ENCODE peak calls at places on chromosomes 4 and X, in eight cellular contexts. One of them, this sample, is unnamed.
A peak's percentile ranks its signal among the peaks of the same experiment; 100 is the strongest.

GRCh38 chr4:153497988-153498967 is 32.1 kb downstream of the TMEM131L start:
- DNase-seq in left ventricle myocardium inferior: no peak
- DNase-seq in IMR-90: peak; percentile 86
- DNase-seq in breast epithelium: no peak
- DNase-seq in lower lobe of right lung: no peak
- DNase-seq in suprapubic skin: no peak
- DNase-seq in PC-3: no peak
- DNase-seq in mucosa of descending colon: no peak
- DNase-seq in this sample: no peak

GRCh38 chr4:142309772-142310171 is 536.3 kb downstream of the INPP4B start:
- DNase-seq in left ventricle myocardium inferior: no peak
- DNase-seq in IMR-90: no peak
- DNase-seq in breast epithelium: no peak
- DNase-seq in lower lobe of right lung: no peak
- DNase-seq in suprapubic skin: no peak
- DNase-seq in PC-3: no peak
- DNase-seq in mucosa of descending colon: no peak
- DNase-seq in this sample: no peak

GRCh38 chrX:114465689-114466088 is 118.2 kb upstream of the HTR2C start:
- DNase-seq in left ventricle myocardium inferior: no peak
- DNase-seq in IMR-90: no peak
- DNase-seq in breast epithelium: no peak
- DNase-seq in lower lobe of right lung: no peak
- DNase-seq in suprapubic skin: no peak
- DNase-seq in PC-3: no peak
- DNase-seq in mucosa of descending colon: no peak
- DNase-seq in this sample: no peak

GRCh38 chr4:57635900-57636299 is 525.7 kb upstream of the IGFBP7 start:
- DNase-seq in left ventricle myocardium inferior: no peak
- DNase-seq in IMR-90: no peak
- DNase-seq in breast epithelium: no peak
- DNase-seq in lower lobe of right lung: no peak
- DNase-seq in suprapubic skin: no peak
- DNase-seq in PC-3: no peak
- DNase-seq in mucosa of descending colon: no peak
- DNase-seq in this sample: no peak

GRCh38 chr4:168852933-168853713 is 156.9 kb downstream of the CBR4 start:
- DNase-seq in left ventricle myocardium inferior: no peak
- DNase-seq in IMR-90: no peak
- DNase-seq in breast epithelium: no peak
- DNase-seq in lower lobe of right lung: no peak
- DNase-seq in suprapubic skin: no peak
- DNase-seq in PC-3: no peak
- DNase-seq in mucosa of descending colon: no peak
- DNase-seq in this sample: no peak

GRCh38 chr4:176902710-176903323 is 110.1 kb upstream of the VEGFC start:
- DNase-seq in left ventricle myocardium inferior: no peak
- DNase-seq in IMR-90: peak; percentile 95
- DNase-seq in breast epithelium: no peak
- DNase-seq in lower lobe of right lung: no peak
- DNase-seq in suprapubic skin: no peak
- DNase-seq in PC-3: peak; percentile 80
- DNase-seq in mucosa of descending colon: no peak
- DNase-seq in this sample: no peak

GRCh38 chr4:149781150-149781549 is 34.5 kb downstream of the IQCM start:
- DNase-seq in left ventricle myocardium inferior: no peak
- DNase-seq in IMR-90: peak; percentile 80
- DNase-seq in breast epithelium: no peak
- DNase-seq in lower lobe of right lung: no peak
- DNase-seq in suprapubic skin: no peak
- DNase-seq in PC-3: peak; percentile 72
- DNase-seq in mucosa of descending colon: no peak
- DNase-seq in this sample: no peak

GRCh38 chr4:55124337-55125076 is 888 bp downstream of the KDR start:
- DNase-seq in left ventricle myocardium inferior: peak; percentile 29
- DNase-seq in IMR-90: no peak
- DNase-seq in breast epithelium: no peak
- DNase-seq in lower lobe of right lung: no peak
- DNase-seq in suprapubic skin: no peak
- DNase-seq in PC-3: no peak
- DNase-seq in mucosa of descending colon: no peak
- DNase-seq in this sample: no peak

GRCh38 chr4:76179398-76180318 is 31.5 kb upstream of the NUP54 start:
- DNase-seq in left ventricle myocardium inferior: peak; percentile 82
- DNase-seq in IMR-90: peak; percentile 81
- DNase-seq in breast epithelium: peak; percentile 87
- DNase-seq in lower lobe of right lung: peak; percentile 89
- DNase-seq in suprapubic skin: peak; percentile 89
- DNase-seq in PC-3: peak; percentile 84
- DNase-seq in mucosa of descending colon: peak; percentile 89
- DNase-seq in this sample: peak; percentile 82

GRCh38 chr4:168701061-168701460 is 204.2 kb downstream of the PALLD start:
- DNase-seq in left ventricle myocardium inferior: no peak
- DNase-seq in IMR-90: no peak
- DNase-seq in breast epithelium: no peak
- DNase-seq in lower lobe of right lung: no peak
- DNase-seq in suprapubic skin: no peak
- DNase-seq in PC-3: no peak
- DNase-seq in mucosa of descending colon: no peak
- DNase-seq in this sample: no peak

GRCh38 chr4:28350485-28350884 is 1489.8 kb downstream of the STIM2 start:
- DNase-seq in left ventricle myocardium inferior: no peak
- DNase-seq in IMR-90: peak; percentile 72
- DNase-seq in breast epithelium: no peak
- DNase-seq in lower lobe of right lung: no peak
- DNase-seq in suprapubic skin: no peak
- DNase-seq in PC-3: peak; percentile 43
- DNase-seq in mucosa of descending colon: no peak
- DNase-seq in this sample: no peak

GRCh38 chr4:2942037-2942531 is 21.1 kb downstream of the NOP14 start:
- DNase-seq in left ventricle myocardium inferior: no peak
- DNase-seq in IMR-90: no peak
- DNase-seq in breast epithelium: no peak
- DNase-seq in lower lobe of right lung: no peak
- DNase-seq in suprapubic skin: no peak
- DNase-seq in PC-3: no peak
- DNase-seq in mucosa of descending colon: no peak
- DNase-seq in this sample: peak; percentile 44

GRCh38 chr4:78225236-78225635 is 168.1 kb downstream of the FRAS1 start:
- DNase-seq in left ventricle myocardium inferior: no peak
- DNase-seq in IMR-90: no peak
- DNase-seq in breast epithelium: no peak
- DNase-seq in lower lobe of right lung: no peak
- DNase-seq in suprapubic skin: no peak
- DNase-seq in PC-3: no peak
- DNase-seq in mucosa of descending colon: no peak
- DNase-seq in this sample: no peak

GRCh38 chr4:78226279-78226678 is 169.2 kb downstream of the FRAS1 start:
- DNase-seq in left ventricle myocardium inferior: no peak
- DNase-seq in IMR-90: no peak
- DNase-seq in breast epithelium: no peak
- DNase-seq in lower lobe of right lung: no peak
- DNase-seq in suprapubic skin: no peak
- DNase-seq in PC-3: no peak
- DNase-seq in mucosa of descending colon: no peak
- DNase-seq in this sample: no peak

GRCh38 chr4:78222575-78223186 is 165.6 kb downstream of the FRAS1 start:
- DNase-seq in left ventricle myocardium inferior: no peak
- DNase-seq in IMR-90: no peak
- DNase-seq in breast epithelium: no peak
- DNase-seq in lower lobe of right lung: no peak
- DNase-seq in suprapubic skin: no peak
- DNase-seq in PC-3: no peak
- DNase-seq in mucosa of descending colon: no peak
- DNase-seq in this sample: no peak

GRCh38 chr4:78227411-78228057 is 170.4 kb downstream of the FRAS1 start:
- DNase-seq in left ventricle myocardium inferior: no peak
- DNase-seq in IMR-90: no peak
- DNase-seq in breast epithelium: no peak
- DNase-seq in lower lobe of right lung: no peak
- DNase-seq in suprapubic skin: no peak
- DNase-seq in PC-3: no peak
- DNase-seq in mucosa of descending colon: no peak
- DNase-seq in this sample: no peak
- TF ChIP-seq CTCF in left ventricle myocardium inferior: no peak
- TF ChIP-seq CTCF in IMR-90: no peak
- TF ChIP-seq CTCF in breast epithelium: no peak
- TF ChIP-seq CTCF in lower lobe of right lung: no peak
- TF ChIP-seq CTCF in suprapubic skin: no peak
- TF ChIP-seq CTCF in PC-3: no peak
- TF ChIP-seq CTCF in mucosa of descending colon: no peak
- TF ChIP-seq CTCF in this sample: no peak

DNA sequence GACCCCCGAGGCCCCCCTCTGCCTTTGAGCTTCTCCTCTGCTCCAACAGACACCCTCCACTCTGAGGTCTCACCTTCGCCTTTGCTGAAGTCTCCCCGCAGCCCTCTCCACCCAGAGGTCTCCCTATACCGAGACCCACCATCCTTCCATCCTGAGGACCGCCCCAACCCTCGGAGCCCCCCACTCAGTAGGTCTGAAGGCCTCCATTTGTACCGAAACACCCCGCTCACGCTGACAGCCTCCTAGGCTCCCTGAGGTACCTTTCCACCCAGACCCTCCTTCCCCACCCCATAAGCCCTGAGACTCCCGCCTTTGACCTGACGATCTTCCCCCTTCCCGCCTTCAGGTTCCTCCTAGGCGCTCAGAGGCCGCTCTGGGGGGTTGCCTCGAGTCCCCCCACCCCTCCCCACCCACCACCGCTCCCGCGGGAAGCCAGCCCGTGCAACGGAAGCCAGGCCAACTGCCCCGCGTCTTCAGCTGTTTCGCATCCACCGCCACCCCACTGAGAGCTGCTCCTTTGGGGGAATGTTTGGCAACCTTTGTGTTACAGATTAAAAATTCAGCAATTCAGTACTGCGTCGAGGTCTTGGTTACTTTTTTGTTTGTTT is 5.0 kb downstream of the SOD3 start:
- DNase-seq in left ventricle myocardium inferior: peak; percentile 31
- DNase-seq in IMR-90: no peak
- DNase-seq in breast epithelium: no peak
- DNase-seq in lower lobe of right lung: peak; percentile 48
- DNase-seq in suprapubic skin: peak; percentile 75
- DNase-seq in PC-3: no peak
- DNase-seq in mucosa of descending colon: no peak
- DNase-seq in this sample: no peak
- H3K4me1 ChIP-seq in left ventricle myocardium inferior: peaks cover 40% of the 10 kb centered on the region
- H3K4me1 ChIP-seq in IMR-90: peaks cover 7% of the 10 kb centered on the region
- H3K4me1 ChIP-seq in breast epithelium: no peaks in the 10 kb centered on the region
- H3K4me1 ChIP-seq in lower lobe of right lung: peaks cover 11% of the 10 kb centered on the region
- H3K4me1 ChIP-seq in suprapubic skin: peaks cover 25% of the 10 kb centered on the region
- H3K4me1 ChIP-seq in PC-3: peaks cover 8% of the 10 kb centered on the region
- H3K4me1 ChIP-seq in mucosa of descending colon: no peaks in the 10 kb centered on the region
- H3K4me1 ChIP-seq in this sample: no peaks in the 10 kb centered on the region

DNA sequence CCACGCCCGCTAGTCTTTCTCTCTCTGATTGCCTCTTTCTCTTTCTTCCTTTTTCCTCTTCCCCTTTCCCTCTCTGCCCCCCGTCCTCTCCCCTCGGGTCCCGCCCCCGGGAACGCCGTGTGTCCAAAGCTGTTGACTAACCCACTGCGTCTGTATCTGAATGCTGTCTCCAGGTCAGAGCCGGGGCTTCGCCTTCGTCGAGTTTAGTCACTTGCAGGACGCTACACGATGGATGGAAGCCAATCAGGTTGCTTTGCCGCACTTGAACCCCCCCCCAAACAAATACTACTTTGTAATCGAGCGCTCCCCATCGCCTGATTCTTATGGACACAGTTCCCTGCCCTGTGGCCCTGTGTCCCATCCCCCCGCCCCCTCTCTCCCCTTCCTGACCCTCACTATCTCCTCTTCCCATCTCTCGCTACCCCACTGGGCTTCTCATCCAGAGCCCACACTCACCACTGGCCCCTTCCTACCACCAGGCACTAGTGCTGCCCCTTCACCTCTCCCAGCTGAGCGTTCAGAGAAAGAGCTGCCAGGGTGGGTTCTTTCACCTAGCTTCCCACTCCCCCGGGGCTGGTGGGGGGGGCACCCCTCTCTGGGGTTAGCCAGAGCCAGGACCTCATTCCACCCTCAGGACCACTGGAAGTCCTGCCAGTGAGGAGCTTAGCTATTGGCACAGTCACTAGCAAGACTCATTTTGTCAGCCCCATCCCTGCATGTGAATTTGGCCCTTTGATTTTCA is 18.6 kb upstream of the UBA1 start:
- DNase-seq in left ventricle myocardium inferior: no peak
- DNase-seq in IMR-90: no peak
- DNase-seq in breast epithelium: no peak
- DNase-seq in lower lobe of right lung: no peak
- DNase-seq in suprapubic skin: no peak
- DNase-seq in PC-3: no peak
- DNase-seq in mucosa of descending colon: no peak
- DNase-seq in this sample: no peak
- H3K36me3 ChIP-seq in left ventricle myocardium inferior: peaks cover 39% of the 10 kb centered on the region
- H3K36me3 ChIP-seq in IMR-90: peaks cover 53% of the 10 kb centered on the region
- H3K36me3 ChIP-seq in breast epithelium: no peaks in the 10 kb centered on the region
- H3K36me3 ChIP-seq in lower lobe of right lung: peaks cover 85% of the 10 kb centered on the region
- H3K36me3 ChIP-seq in suprapubic skin: peaks cover 73% of the 10 kb centered on the region
- H3K36me3 ChIP-seq in PC-3: peaks cover 15% of the 10 kb centered on the region
- H3K36me3 ChIP-seq in mucosa of descending colon: no peaks in the 10 kb centered on the region
- H3K36me3 ChIP-seq in this sample: no peaks in the 10 kb centered on the region

GRCh38 chrX:54444752-54445151 is 4.5 kb downstream of the TSR2 start:
- DNase-seq in left ventricle myocardium inferior: no peak
- DNase-seq in IMR-90: no peak
- DNase-seq in breast epithelium: no peak
- DNase-seq in lower lobe of right lung: no peak
- DNase-seq in suprapubic skin: no peak
- DNase-seq in PC-3: no peak
- DNase-seq in mucosa of descending colon: no peak
- DNase-seq in this sample: no peak

GRCh38 chrX:54449929-54450328 is 9.7 kb downstream of the TSR2 start:
- DNase-seq in left ventricle myocardium inferior: no peak
- DNase-seq in IMR-90: no peak
- DNase-seq in breast epithelium: no peak
- DNase-seq in lower lobe of right lung: no peak
- DNase-seq in suprapubic skin: no peak
- DNase-seq in PC-3: no peak
- DNase-seq in mucosa of descending colon: no peak
- DNase-seq in this sample: no peak

GRCh38 chrX:54446084-54446483 is 5.9 kb downstream of the TSR2 start:
- DNase-seq in left ventricle myocardium inferior: no peak
- DNase-seq in IMR-90: no peak
- DNase-seq in breast epithelium: no peak
- DNase-seq in lower lobe of right lung: no peak
- DNase-seq in suprapubic skin: no peak
- DNase-seq in PC-3: no peak
- DNase-seq in mucosa of descending colon: no peak
- DNase-seq in this sample: no peak

GRCh38 chrX:54442790-54443189 is 2.6 kb downstream of the TSR2 start:
- DNase-seq in left ventricle myocardium inferior: no peak
- DNase-seq in IMR-90: no peak
- DNase-seq in breast epithelium: no peak
- DNase-seq in lower lobe of right lung: no peak
- DNase-seq in suprapubic skin: no peak
- DNase-seq in PC-3: no peak
- DNase-seq in mucosa of descending colon: no peak
- DNase-seq in this sample: no peak

DNA sequence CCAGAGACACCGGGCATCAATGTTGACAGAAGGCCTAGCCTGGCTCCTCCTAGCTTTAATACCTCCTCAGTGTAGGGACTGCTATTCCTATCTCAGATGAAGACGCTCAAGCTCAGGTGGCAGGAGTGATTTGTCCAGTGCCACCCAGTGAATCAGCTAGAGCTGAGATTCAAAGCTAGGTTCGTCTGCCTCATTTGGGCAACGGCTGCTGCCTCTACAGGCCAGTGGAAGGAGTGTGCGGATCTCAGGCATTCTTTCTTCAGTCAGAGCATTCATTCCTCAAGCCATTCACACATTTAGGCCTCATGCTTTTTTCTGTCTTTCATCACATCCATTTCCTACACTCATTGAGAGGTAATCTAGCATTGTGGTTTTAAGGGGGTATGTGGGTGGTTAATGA is 7.3 kb downstream of the TSR2 start:
- DNase-seq in left ventricle myocardium inferior: no peak
- DNase-seq in IMR-90: no peak
- DNase-seq in breast epithelium: no peak
- DNase-seq in lower lobe of right lung: no peak
- DNase-seq in suprapubic skin: no peak
- DNase-seq in PC-3: peak; percentile 20
- DNase-seq in mucosa of descending colon: no peak
- DNase-seq in this sample: no peak
- TF ChIP-seq CTCF in left ventricle myocardium inferior: no peak
- TF ChIP-seq CTCF in IMR-90: peak; percentile 11
- TF ChIP-seq CTCF in breast epithelium: no peak
- TF ChIP-seq CTCF in lower lobe of right lung: no peak
- TF ChIP-seq CTCF in suprapubic skin: no peak
- TF ChIP-seq CTCF in PC-3: peak; percentile 48
- TF ChIP-seq CTCF in mucosa of descending colon: no peak
- TF ChIP-seq CTCF in this sample: no peak